ENCODE peak calls at places on chromosomes 7 and 10, in ten cellular contexts. C, E, R, U, J, Z, A, O, N and W are unnamed samples. For H3K9me3, the result is how much of the 10 kb centered on the place peaks cover.

GRCh38 chr7:151869457-151869856 is 7.5 kb downstream of the PRKAG2 start:
- DNase-seq in C (no peak), E (no peak), R (no peak), U (no peak), J (no peak), Z (no peak), A (no peak), O (peak), N (no peak), W (no peak)

GRCh38 chr10:79060641-79061255 is 8.0 kb upstream of the ZMIZ1 start:
- DNase-seq in C (no peak), E (no peak), R (no peak), U (no peak), J (peak), Z (peak), A (no peak), O (peak), N (no peak), W (no peak)

GRCh38 chr7:106365252-106366005 is 80.6 kb upstream of the NAMPT start:
- DNase-seq in C (no peak), E (no peak), R (peak), U (no peak), J (peak), Z (no peak), A (peak), O (no peak), N (no peak), W (no peak)

GRCh38 chr7:93890041-93890463 is 501 bp downstream of the TFPI2 start:
- DNase-seq in C (no peak), E (no peak), R (no peak), U (peak), J (peak), Z (peak), A (peak), O (peak), N (no peak), W (no peak)

GRCh38 chr7:127629268-127629854 is 11.4 kb upstream of the PAX4 start:
- DNase-seq in C (no peak), E (no peak), R (peak), U (no peak), J (no peak), Z (no peak), A (peak), O (no peak), N (no peak), W (no peak)

GRCh38 chr7:12803542-12803941 is 116.1 kb downstream of the ARL4A start:
- DNase-seq in C (no peak), E (no peak), R (no peak), U (no peak), J (no peak), Z (no peak), A (peak), O (no peak), N (no peak), W (no peak)

GRCh38 chr7:2616973-2617709 is 14.6 kb upstream of the TTYH3 start:
- DNase-seq in C (no peak), E (no peak), R (no peak), U (no peak), J (no peak), Z (no peak), A (no peak), O (peak), N (no peak), W (no peak)

GRCh38 chr10:88165849-88166271 is 302.4 kb downstream of the PTEN start:
- DNase-seq in C (no peak), E (no peak), R (no peak), U (peak), J (no peak), Z (no peak), A (no peak), O (no peak), N (no peak), W (no peak)

GRCh38 chr7:44494960-44495359 is 4.5 kb upstream of the NUDCD3 start:
- DNase-seq in C (no peak), E (no peak), R (no peak), U (no peak), J (no peak), Z (no peak), A (no peak), O (no peak), N (no peak), W (no peak)

GRCh38 chr10:17265468-17265867 is 37.4 kb downstream of the VIM start:
- DNase-seq in C (no peak), E (no peak), R (no peak), U (peak), J (no peak), Z (no peak), A (no peak), O (no peak), N (no peak), W (no peak)
- H3K9me3 ChIP-seq in C (under half), E (under half), R (under half), U (under half), J (under half), Z (under half), A (under half), O (under half), N (under half), W (under half)

DNA sequence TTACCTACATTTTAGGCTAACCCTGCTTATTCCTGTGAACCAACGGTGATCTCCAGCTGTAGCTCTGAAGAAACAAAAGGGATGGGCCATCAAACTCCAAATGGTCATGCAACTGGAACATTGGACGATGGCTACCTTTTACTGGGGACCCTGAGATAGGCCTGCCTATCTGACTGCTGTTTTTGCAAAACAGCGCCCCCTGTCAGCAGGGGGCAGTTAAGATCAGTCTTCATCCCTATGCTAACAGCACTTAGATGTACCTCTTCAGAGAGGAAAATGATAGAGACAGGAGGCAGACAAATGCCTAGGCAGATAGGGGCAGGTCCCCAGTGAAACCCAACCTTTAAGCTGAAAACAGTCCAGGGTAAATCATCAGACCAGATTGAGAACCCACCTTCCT is 1085.4 kb upstream of the SORCS1 start:
- DNase-seq in C (no peak), E (no peak), R (no peak), U (no peak), J (no peak), Z (no peak), A (no peak), O (no peak), N (no peak), W (no peak)
- H3K9me3 ChIP-seq in C (under half), E (under half), R (under half), U (under half), J (under half), Z (under half), A (under half), O (under half), N (under half), W (under half)

GRCh38 chr10:86708068-86708782 is 39.9 kb downstream of the LDB3 start:
- DNase-seq in C (no peak), E (no peak), R (no peak), U (no peak), J (peak), Z (no peak), A (no peak), O (peak), N (no peak), W (no peak)

GRCh38 chr10:86707505-86707904 is 39.2 kb downstream of the LDB3 start:
- DNase-seq in C (no peak), E (no peak), R (no peak), U (no peak), J (peak), Z (no peak), A (no peak), O (no peak), N (no peak), W (no peak)

GRCh38 chr10:86709786-86710185 is 41.5 kb downstream of the LDB3 start:
- DNase-seq in C (no peak), E (no peak), R (no peak), U (no peak), J (no peak), Z (no peak), A (no peak), O (no peak), N (no peak), W (no peak)

GRCh38 chr10:86710987-86711236 is 42.6 kb downstream of the LDB3 start:
- DNase-seq in C (no peak), E (no peak), R (no peak), U (no peak), J (no peak), Z (no peak), A (no peak), O (no peak), N (no peak), W (no peak)

DNA sequence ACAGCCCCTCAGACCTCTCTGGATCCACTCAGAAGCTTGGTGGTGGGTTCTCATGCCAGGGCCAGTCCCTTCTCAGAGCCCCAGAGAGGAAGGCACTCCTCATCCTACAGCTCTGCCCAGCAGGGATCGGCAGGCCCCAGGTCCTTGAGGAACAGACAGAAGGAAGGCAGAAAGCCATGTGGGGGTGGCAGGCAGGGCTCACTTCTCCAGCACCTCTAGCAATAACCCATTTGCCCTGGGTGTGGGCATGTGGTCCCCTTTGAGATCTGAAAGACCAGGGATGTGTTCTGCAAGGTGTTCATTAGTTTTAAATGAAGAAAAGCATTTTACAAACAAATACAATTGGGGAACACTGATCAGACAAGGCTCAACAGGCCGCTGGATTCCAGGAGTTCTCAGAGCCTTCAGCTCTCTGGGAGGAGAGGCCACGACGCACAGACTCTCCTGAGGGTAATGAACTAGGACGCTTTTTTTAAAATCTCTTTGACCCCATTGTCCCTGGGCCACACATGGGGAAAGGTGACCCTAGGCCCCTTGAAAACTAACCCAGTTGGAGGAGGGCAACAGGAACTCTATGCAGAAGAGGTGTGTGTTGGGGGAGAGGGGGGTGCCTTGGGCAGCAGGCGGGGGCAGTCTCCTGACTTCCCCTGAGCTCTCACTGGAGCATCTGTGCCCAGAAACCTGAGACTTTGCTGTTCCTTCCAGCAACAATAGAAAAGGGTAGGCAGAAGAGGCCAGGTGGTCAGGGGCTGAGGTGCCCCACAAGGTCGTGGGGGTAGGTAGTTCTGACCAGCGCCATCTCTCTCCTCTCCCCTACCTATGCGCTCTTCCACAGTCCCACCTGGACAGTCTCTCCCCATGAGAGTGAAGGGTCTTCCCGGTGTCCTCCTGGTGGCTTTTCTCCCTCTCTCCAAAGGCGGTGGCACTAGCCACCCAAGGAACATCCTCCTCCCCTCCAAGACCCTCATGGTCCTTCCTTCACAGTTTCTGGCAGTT is 40.8 kb downstream of the LDB3 start:
- DNase-seq in C (no peak), E (no peak), R (no peak), U (no peak), J (no peak), Z (no peak), A (no peak), O (no peak), N (no peak), W (no peak)
- H3K9me3 ChIP-seq in C (under half), E (under half), R (under half), U (under half), J (under half), Z (under half), A (under half), O (under half), N (under half), W (under half)

GRCh38 chr10:77715081-77715480 is 77.5 kb upstream of the KCNMA1 start:
- DNase-seq in C (no peak), E (no peak), R (no peak), U (no peak), J (no peak), Z (no peak), A (peak), O (no peak), N (no peak), W (no peak)

GRCh38 chr10:77716943-77717735 is 79.5 kb upstream of the KCNMA1 start:
- DNase-seq in C (no peak), E (no peak), R (no peak), U (peak), J (no peak), Z (no peak), A (peak), O (no peak), N (no peak), W (no peak)

GRCh38 chr10:77713506-77714280 is 76.1 kb upstream of the KCNMA1 start:
- DNase-seq in C (no peak), E (no peak), R (no peak), U (peak), J (no peak), Z (no peak), A (no peak), O (no peak), N (no peak), W (no peak)

GRCh38 chr10:77712207-77712606 is 74.6 kb upstream of the KCNMA1 start:
- DNase-seq in C (no peak), E (no peak), R (no peak), U (no peak), J (no peak), Z (no peak), A (no peak), O (no peak), N (no peak), W (no peak)

DNA sequence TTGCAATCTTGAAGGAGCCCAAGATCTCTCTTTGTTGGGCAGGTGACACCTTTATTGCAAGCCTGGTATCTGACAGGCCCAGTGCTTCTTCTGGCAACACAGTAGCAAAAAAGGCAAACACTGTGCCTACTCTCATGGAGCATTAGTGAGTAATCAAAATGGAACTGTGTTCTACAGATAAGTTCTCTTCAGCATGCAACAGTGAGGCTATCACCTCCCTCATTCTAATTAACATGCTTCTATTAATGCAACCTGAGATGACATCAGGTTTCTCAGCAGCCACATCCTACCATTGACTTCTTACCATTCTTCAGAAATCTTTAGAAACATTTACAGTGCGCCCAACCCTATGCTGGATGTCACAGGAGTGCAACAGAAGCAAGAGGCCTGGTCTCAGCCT is 77.9 kb upstream of the KCNMA1 start:
- DNase-seq in C (no peak), E (no peak), R (no peak), U (no peak), J (no peak), Z (no peak), A (no peak), O (no peak), N (no peak), W (no peak)
- H3K9me3 ChIP-seq in C (under half), E (under half), R (under half), U (under half), J (under half), Z (under half), A (under half), O (under half), N (under half), W (under half)

GRCh38 chr7:49790209-49790608 is 16.8 kb downstream of the VWC2 start:
- DNase-seq in C (no peak), E (no peak), R (no peak), U (no peak), J (no peak), Z (no peak), A (no peak), O (no peak), N (no peak), W (no peak)
- H3K9me3 ChIP-seq in C (under half), E (under half), R (under half), U (under half), J (under half), Z (under half), A (under half), O (under half), N (under half), W (under half)

GRCh38 chr10:42428534-42428933 is 209.8 kb downstream of the ZNF33B start:
- DNase-seq in C (no peak), E (no peak), R (no peak), U (no peak), J (no peak), Z (no peak), A (peak), O (no peak), N (no peak), W (no peak)
- H3K9me3 ChIP-seq in C (under half), E (under half), R (under half), U (under half), J (under half), Z (under half), A (under half), O (under half), N (under half), W (under half)

DNA sequence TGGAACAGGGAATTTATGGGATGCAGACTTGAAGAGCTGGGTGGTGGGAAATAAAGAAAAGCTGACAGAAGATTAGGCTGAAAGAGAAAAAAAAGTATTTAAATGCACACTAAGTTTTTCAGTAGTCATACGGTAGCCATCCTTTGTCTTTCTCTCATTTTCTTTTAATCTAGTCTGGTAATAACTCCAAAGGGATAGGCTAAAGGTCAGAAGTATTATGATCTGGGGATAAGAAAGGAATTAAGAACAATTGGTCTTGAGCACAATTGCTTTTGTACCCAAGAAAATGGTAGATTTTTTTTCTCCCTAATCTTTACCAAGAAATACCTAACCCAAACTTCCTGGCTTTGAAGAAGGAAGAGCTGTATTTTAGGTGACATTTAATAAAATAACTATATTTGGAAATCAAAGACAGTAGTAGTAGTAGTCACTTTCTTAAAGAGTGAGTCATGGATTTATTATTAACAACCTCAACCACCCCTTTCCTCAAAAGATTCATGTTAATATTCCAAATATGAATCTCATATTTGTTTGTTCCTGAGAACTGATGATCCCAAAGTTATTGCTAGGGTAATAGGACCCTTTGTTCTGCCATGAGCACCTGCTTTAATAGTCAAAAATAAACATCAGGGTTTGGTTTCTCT is 120.2 kb upstream of the ODAD2 start:
- DNase-seq in C (no peak), E (no peak), R (no peak), U (no peak), J (no peak), Z (no peak), A (peak), O (no peak), N (no peak), W (no peak)
- H3K9me3 ChIP-seq in C (under half), E (under half), R (under half), U (under half), J (under half), Z (under half), A (under half), O (under half), N (under half), W (under half)

GRCh38 chr7:158116235-158116634 is 471.4 kb downstream of the PTPRN2 start:
- DNase-seq in C (no peak), E (no peak), R (no peak), U (no peak), J (no peak), Z (no peak), A (no peak), O (no peak), N (no peak), W (no peak)
- H3K9me3 ChIP-seq in C (under half), E (under half), R (under half), U (half or more), J (under half), Z (under half), A (under half), O (under half), N (under half), W (under half)

DNA sequence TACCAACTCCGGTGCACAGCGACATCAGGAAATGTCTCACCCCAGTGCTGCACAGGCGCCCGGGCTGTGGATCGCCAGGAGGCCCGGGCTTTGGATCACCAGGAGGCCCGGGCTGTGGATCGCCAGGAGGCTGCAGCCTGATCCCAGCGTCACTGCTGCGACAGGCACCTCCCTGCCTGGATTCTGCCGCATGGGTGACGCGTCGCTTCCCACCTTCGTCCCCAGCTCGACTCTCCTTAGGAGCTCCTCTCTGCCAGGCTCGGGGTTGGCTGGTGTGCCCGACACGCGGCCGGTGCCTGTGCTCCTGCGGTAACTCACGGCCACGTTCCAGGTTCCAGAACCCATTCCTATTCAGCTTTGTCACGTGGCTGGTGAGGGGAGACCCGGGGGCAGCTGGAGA is 257.5 kb downstream of the DNAJB6 start:
- DNase-seq in C (no peak), E (no peak), R (no peak), U (no peak), J (no peak), Z (no peak), A (no peak), O (peak), N (no peak), W (no peak)
- H3K9me3 ChIP-seq in C (under half), E (under half), R (under half), U (half or more), J (under half), Z (under half), A (under half), O (under half), N (under half), W (under half)